ENCODE peak calls at places on chromosomes 3 and 15, in four cellular contexts. W is HEK293T, J is left ventricle myocardium inferior, S is mesenchymal stem cell. A is an unnamed sample.

GRCh38 chr3:138118863-138119766 is 3.7 kb upstream of the DZIP1L start:
- DNase-seq in W (peak), J (peak), S (peak), A (peak)

GRCh38 chr3:71425491-71426071 is 157.9 kb downstream of the FOXP1 start:
- DNase-seq in J (no peak), S (no peak), W (no peak), A (peak)

GRCh38 chr3:50372349-50372748 is 13.0 kb upstream of the TMEM115 start:
- DNase-seq in J (no peak), S (no peak), W (no peak), A (no peak)

GRCh38 chr3:188473591-188474288 is 319.8 kb downstream of the LPP start:
- DNase-seq in W (no peak), J (no peak), S (no peak), A (no peak)

GRCh38 chr15:56243117-56243773 is 434 bp downstream of the RFX7 start:
- DNase-seq in S (peak), W (peak), J (peak), A (peak)

GRCh38 chr3:114449271-114450007 is 155.6 kb downstream of the TIGIT start:
- DNase-seq in W (no peak), S (no peak), J (no peak), A (no peak)

GRCh38 chr15:70519004-70519365 is 244.4 kb downstream of the UACA start:
- DNase-seq in S (no peak), W (no peak), J (no peak), A (no peak)

GRCh38 chr3:22940285-22940684 is 262.8 kb upstream of the UBE2E2 start:
- DNase-seq in S (no peak), J (no peak), W (no peak), A (no peak)

GRCh38 chr3:43153189-43154083 is 47.6 kb upstream of the POMGNT2 start:
- DNase-seq in J (peak), S (peak), W (no peak), A (peak)

GRCh38 chr15:48795901-48796300 is 15.0 kb downstream of the CEP152 start:
- DNase-seq in J (no peak), W (no peak), S (no peak), A (no peak)

GRCh38 chr15:63492541-63493077 is 11.8 kb upstream of the USP3 start:
- DNase-seq in S (peak), W (no peak), J (no peak), A (peak)